ENCODE peak calls at places on chromosomes 12 and 14, in ten cellular contexts. One of them, this sample, is unnamed.

GRCh38 chr12:70812124-70812523 is 108.4 kb downstream of the PTPRR start:
- DNase-seq in mesenchymal stem cell: no peak
- DNase-seq in NCI-H1105: no peak
- DNase-seq in CD4-positive, alpha-beta memory T cell: no peak
- DNase-seq in activated CD8-positive, alpha-beta memory T cell treated with anti-CD3 and anti-CD28 coated beads, Interleukin-2, amount 10 ng/mL, durations not matched to agents 7 days and 5 days: no peak
- DNase-seq in GOT3: no peak
- DNase-seq in neuronal stem cell: no peak
- DNase-seq in fibroblast of the aortic adventitia: no peak
- DNase-seq in GM12878: no peak
- DNase-seq in HTR-8/SVneo: no peak
- DNase-seq in this sample: no peak

GRCh38 chr12:3117628-3118027 is 40.4 kb downstream of the TSPAN9 start:
- DNase-seq in mesenchymal stem cell: peak; percentile 82
- DNase-seq in NCI-H1105: no peak
- DNase-seq in CD4-positive, alpha-beta memory T cell: no peak
- DNase-seq in activated CD8-positive, alpha-beta memory T cell treated with anti-CD3 and anti-CD28 coated beads, Interleukin-2, amount 10 ng/mL, durations not matched to agents 7 days and 5 days: no peak
- DNase-seq in GOT3: no peak
- DNase-seq in neuronal stem cell: no peak
- DNase-seq in fibroblast of the aortic adventitia: peak; percentile 59
- DNase-seq in GM12878: no peak
- DNase-seq in HTR-8/SVneo: peak; percentile 70
- DNase-seq in this sample: no peak

GRCh38 chr14:105055334-105055733 is 9.9 kb downstream of the GPR132 start:
- DNase-seq in mesenchymal stem cell: no peak
- DNase-seq in NCI-H1105: no peak
- DNase-seq in CD4-positive, alpha-beta memory T cell: no peak
- DNase-seq in activated CD8-positive, alpha-beta memory T cell treated with anti-CD3 and anti-CD28 coated beads, Interleukin-2, amount 10 ng/mL, durations not matched to agents 7 days and 5 days: no peak
- DNase-seq in GOT3: no peak
- DNase-seq in neuronal stem cell: no peak
- DNase-seq in fibroblast of the aortic adventitia: no peak
- DNase-seq in GM12878: no peak
- DNase-seq in HTR-8/SVneo: no peak
- DNase-seq in this sample: no peak

GRCh38 chr12:61138381-61138759 is 1121.8 kb upstream of the USP15 start:
- DNase-seq in mesenchymal stem cell: no peak
- DNase-seq in NCI-H1105: no peak
- DNase-seq in CD4-positive, alpha-beta memory T cell: no peak
- DNase-seq in activated CD8-positive, alpha-beta memory T cell treated with anti-CD3 and anti-CD28 coated beads, Interleukin-2, amount 10 ng/mL, durations not matched to agents 7 days and 5 days: no peak
- DNase-seq in GOT3: no peak
- DNase-seq in neuronal stem cell: no peak
- DNase-seq in fibroblast of the aortic adventitia: no peak
- DNase-seq in GM12878: no peak
- DNase-seq in HTR-8/SVneo: no peak
- DNase-seq in this sample: no peak

GRCh38 chr14:100587763-100588411 is 670 bp upstream of the BEGAIN start:
- DNase-seq in mesenchymal stem cell: no peak
- DNase-seq in NCI-H1105: no peak
- DNase-seq in CD4-positive, alpha-beta memory T cell: no peak
- DNase-seq in activated CD8-positive, alpha-beta memory T cell treated with anti-CD3 and anti-CD28 coated beads, Interleukin-2, amount 10 ng/mL, durations not matched to agents 7 days and 5 days: no peak
- DNase-seq in GOT3: no peak
- DNase-seq in neuronal stem cell: no peak
- DNase-seq in fibroblast of the aortic adventitia: peak; percentile 17
- DNase-seq in GM12878: no peak
- DNase-seq in HTR-8/SVneo: no peak
- DNase-seq in this sample: no peak

GRCh38 chr12:113762849-113763816 is 203.0 kb downstream of the RBM19 start:
- DNase-seq in mesenchymal stem cell: no peak
- DNase-seq in NCI-H1105: no peak
- DNase-seq in CD4-positive, alpha-beta memory T cell: no peak
- DNase-seq in activated CD8-positive, alpha-beta memory T cell treated with anti-CD3 and anti-CD28 coated beads, Interleukin-2, amount 10 ng/mL, durations not matched to agents 7 days and 5 days: no peak
- DNase-seq in GOT3: no peak
- DNase-seq in neuronal stem cell: no peak
- DNase-seq in fibroblast of the aortic adventitia: no peak
- DNase-seq in GM12878: no peak
- DNase-seq in HTR-8/SVneo: no peak
- DNase-seq in this sample: no peak

GRCh38 chr14:67645414-67645813 is 25.7 kb downstream of the ARG2 start:
- DNase-seq in mesenchymal stem cell: no peak
- DNase-seq in NCI-H1105: no peak
- DNase-seq in CD4-positive, alpha-beta memory T cell: no peak
- DNase-seq in activated CD8-positive, alpha-beta memory T cell treated with anti-CD3 and anti-CD28 coated beads, Interleukin-2, amount 10 ng/mL, durations not matched to agents 7 days and 5 days: no peak
- DNase-seq in GOT3: no peak
- DNase-seq in neuronal stem cell: no peak
- DNase-seq in fibroblast of the aortic adventitia: no peak
- DNase-seq in GM12878: no peak
- DNase-seq in HTR-8/SVneo: no peak
- DNase-seq in this sample: no peak

GRCh38 chr14:99650189-99650588 is 5.3 kb downstream of the HHIPL1 start:
- DNase-seq in mesenchymal stem cell: no peak
- DNase-seq in NCI-H1105: no peak
- DNase-seq in CD4-positive, alpha-beta memory T cell: no peak
- DNase-seq in activated CD8-positive, alpha-beta memory T cell treated with anti-CD3 and anti-CD28 coated beads, Interleukin-2, amount 10 ng/mL, durations not matched to agents 7 days and 5 days: no peak
- DNase-seq in GOT3: no peak
- DNase-seq in neuronal stem cell: no peak
- DNase-seq in fibroblast of the aortic adventitia: no peak
- DNase-seq in GM12878: no peak
- DNase-seq in HTR-8/SVneo: no peak
- DNase-seq in this sample: no peak

GRCh38 chr12:31951008-31951407 is 8.2 kb upstream of the RESF1 start:
- DNase-seq in mesenchymal stem cell: no peak
- DNase-seq in NCI-H1105: no peak
- DNase-seq in CD4-positive, alpha-beta memory T cell: no peak
- DNase-seq in activated CD8-positive, alpha-beta memory T cell treated with anti-CD3 and anti-CD28 coated beads, Interleukin-2, amount 10 ng/mL, durations not matched to agents 7 days and 5 days: no peak
- DNase-seq in GOT3: no peak
- DNase-seq in neuronal stem cell: no peak
- DNase-seq in fibroblast of the aortic adventitia: no peak
- DNase-seq in GM12878: no peak
- DNase-seq in HTR-8/SVneo: no peak
- DNase-seq in this sample: no peak

GRCh38 chr12:3752741-3753486 is at the start of gene CRACR2A:
- DNase-seq in mesenchymal stem cell: peak; percentile 62
- DNase-seq in NCI-H1105: no peak
- DNase-seq in CD4-positive, alpha-beta memory T cell: peak; percentile 79
- DNase-seq in activated CD8-positive, alpha-beta memory T cell treated with anti-CD3 and anti-CD28 coated beads, Interleukin-2, amount 10 ng/mL, durations not matched to agents 7 days and 5 days: peak; percentile 94
- DNase-seq in GOT3: peak; percentile 40
- DNase-seq in neuronal stem cell: peak; percentile 64
- DNase-seq in fibroblast of the aortic adventitia: peak; percentile 55
- DNase-seq in GM12878: peak; percentile 31
- DNase-seq in HTR-8/SVneo: peak; percentile 74
- DNase-seq in this sample: peak; percentile 88

GRCh38 chr12:24822121-24822899 is 126.6 kb downstream of the BCAT1 start:
- DNase-seq in mesenchymal stem cell: peak; percentile 85
- DNase-seq in NCI-H1105: no peak
- DNase-seq in CD4-positive, alpha-beta memory T cell: no peak
- DNase-seq in activated CD8-positive, alpha-beta memory T cell treated with anti-CD3 and anti-CD28 coated beads, Interleukin-2, amount 10 ng/mL, durations not matched to agents 7 days and 5 days: no peak
- DNase-seq in GOT3: no peak
- DNase-seq in neuronal stem cell: no peak
- DNase-seq in fibroblast of the aortic adventitia: peak; percentile 87
- DNase-seq in GM12878: peak; percentile 66
- DNase-seq in HTR-8/SVneo: no peak
- DNase-seq in this sample: no peak

GRCh38 chr14:60327447-60328331 is 78.7 kb downstream of the PPM1A start:
- DNase-seq in mesenchymal stem cell: no peak
- DNase-seq in NCI-H1105: peak; percentile 77
- DNase-seq in CD4-positive, alpha-beta memory T cell: no peak
- DNase-seq in activated CD8-positive, alpha-beta memory T cell treated with anti-CD3 and anti-CD28 coated beads, Interleukin-2, amount 10 ng/mL, durations not matched to agents 7 days and 5 days: peak; percentile 59
- DNase-seq in GOT3: no peak
- DNase-seq in neuronal stem cell: no peak
- DNase-seq in fibroblast of the aortic adventitia: no peak
- DNase-seq in GM12878: peak; percentile 47
- DNase-seq in HTR-8/SVneo: no peak
- DNase-seq in this sample: peak; percentile 10

GRCh38 chr12:46933947-46934346 is 108.2 kb upstream of the SLC38A4 start:
- DNase-seq in mesenchymal stem cell: peak; percentile 70
- DNase-seq in NCI-H1105: peak; percentile 6
- DNase-seq in CD4-positive, alpha-beta memory T cell: no peak
- DNase-seq in activated CD8-positive, alpha-beta memory T cell treated with anti-CD3 and anti-CD28 coated beads, Interleukin-2, amount 10 ng/mL, durations not matched to agents 7 days and 5 days: no peak
- DNase-seq in GOT3: no peak
- DNase-seq in neuronal stem cell: peak; percentile 5
- DNase-seq in fibroblast of the aortic adventitia: peak; percentile 86
- DNase-seq in GM12878: no peak
- DNase-seq in HTR-8/SVneo: peak; percentile 35
- DNase-seq in this sample: peak; percentile 73

GRCh38 chr14:57060276-57060956 is 208.3 kb downstream of the EXOC5 start:
- DNase-seq in mesenchymal stem cell: no peak
- DNase-seq in NCI-H1105: no peak
- DNase-seq in CD4-positive, alpha-beta memory T cell: no peak
- DNase-seq in activated CD8-positive, alpha-beta memory T cell treated with anti-CD3 and anti-CD28 coated beads, Interleukin-2, amount 10 ng/mL, durations not matched to agents 7 days and 5 days: peak; percentile 42
- DNase-seq in GOT3: no peak
- DNase-seq in neuronal stem cell: no peak
- DNase-seq in fibroblast of the aortic adventitia: no peak
- DNase-seq in GM12878: peak; percentile 52
- DNase-seq in HTR-8/SVneo: no peak
- DNase-seq in this sample: peak; percentile 33

GRCh38 chr14:34129927-34130552 is 179.2 kb upstream of the EGLN3 start:
- DNase-seq in mesenchymal stem cell: no peak
- DNase-seq in NCI-H1105: no peak
- DNase-seq in CD4-positive, alpha-beta memory T cell: no peak
- DNase-seq in activated CD8-positive, alpha-beta memory T cell treated with anti-CD3 and anti-CD28 coated beads, Interleukin-2, amount 10 ng/mL, durations not matched to agents 7 days and 5 days: no peak
- DNase-seq in GOT3: no peak
- DNase-seq in neuronal stem cell: no peak
- DNase-seq in fibroblast of the aortic adventitia: no peak
- DNase-seq in GM12878: no peak
- DNase-seq in HTR-8/SVneo: no peak
- DNase-seq in this sample: no peak